ENCODE peak calls at places on chromosomes 5 and 9, in four cellular contexts. Z is tibial nerve, M is sigmoid colon, G is stomach. V is an unnamed sample.

GRCh38 chr5:117590944-117591343 is 1016.3 kb upstream of the SEMA6A start:
- DNase-seq in Z (no peak), M (no peak), G (no peak), V (no peak)

GRCh38 chr5:108409781-108410180 is 27.9 kb upstream of the FBXL17 start:
- DNase-seq in Z (no peak), M (no peak), G (no peak), V (no peak)

GRCh38 chr5:144273232-144274027 is 102.8 kb downstream of the KCTD16 start:
- DNase-seq in Z (no peak), M (no peak), G (no peak), V (no peak)

GRCh38 chr5:160539431-160539830 is 117.8 kb downstream of the PTTG1 start:
- DNase-seq in Z (no peak), M (no peak), G (no peak), V (no peak)

GRCh38 chr9:738209-738915 is 103.1 kb upstream of the DMRT1 start:
- DNase-seq in Z (no peak), M (peak; percentile 93), G (no peak), V (no peak)

GRCh38 chr9:35070823-35071813 is 1.3 kb downstream of the VCP start:
- DNase-seq in Z (no peak), M (no peak), G (peak; percentile 30), V (no peak)

GRCh38 chr9:126028746-126029145 is 281.6 kb downstream of the PBX3 start:
- DNase-seq in Z (no peak), M (no peak), G (no peak), V (no peak)

GRCh38 chr5:175384724-175385552 is 59.0 kb downstream of the DRD1 start:
- DNase-seq in Z (no peak), M (no peak), G (no peak), V (no peak)

GRCh38 chr9:137277329-137278041 is at the start of gene TOR4A:
- DNase-seq in Z (peak; percentile 44), M (peak; percentile 91), G (peak; percentile 92), V (peak; percentile 90)

GRCh38 chr9:107481035-107481434 is 8.5 kb downstream of the KLF4 start:
- DNase-seq in Z (no peak), M (no peak), G (no peak), V (no peak)

GRCh38 chr9:103242025-103242424 is 246.9 kb downstream of the CYLC2 start:
- DNase-seq in Z (no peak), M (no peak), G (no peak), V (no peak)

GRCh38 chr5:57538341-57538955 is 55.8 kb upstream of the ACTBL2 start:
- DNase-seq in Z (no peak), M (no peak), G (no peak), V (no peak)

GRCh38 chr5:93586948-93587918 is 4.2 kb downstream of the NR2F1 start:
- DNase-seq in Z (no peak), M (peak; percentile 66), G (no peak), V (no peak)
- H3K4me3 ChIP-seq in Z (peak overlapping the region; percentile 83), M (no peak overlapping the region), G (peak overlapping the region; percentile 81), V (no peak overlapping the region)

GRCh38 chr5:50962934-50963646 is 296.7 kb downstream of the PARP8 start:
- DNase-seq in Z (peak; percentile 47), M (peak; percentile 83), G (peak; percentile 88), V (peak; percentile 79)
- H3K27me3 ChIP-seq in Z (peaks cover 75% of the 10 kb centered on the region), M (peaks cover 71% of the 10 kb centered on the region), G (peaks cover 45% of the 10 kb centered on the region), V (peaks cover 66% of the 10 kb centered on the region)

GRCh38 chr5:178793696-178794095 is 63.2 kb upstream of the ZNF354A start:
- DNase-seq in Z (peak; percentile 1), M (peak; percentile 19), G (no peak), V (no peak)
- TF ChIP-seq EP300 in Z (no peak), M (no peak), G (no peak), V (no peak)

GRCh38 chr5:148653840-148654781 is at the start of gene HTR4:
- DNase-seq in Z (no peak), M (peak; percentile 58), G (no peak), V (no peak)
- H3K4me3 ChIP-seq in Z (peak within 1 kb of the TSS; percentile 9), M (peak within 1 kb of the TSS; percentile 53), G (peak within 1 kb of the TSS; percentile 37), V (peak within 1 kb of the TSS; percentile 21)

GRCh38 chr5:139952464-139953070 is 90.5 kb downstream of the NRG2 start:
- DNase-seq in Z (no peak), M (no peak), G (no peak), V (no peak)

GRCh38 chr5:139951296-139951924 is 91.7 kb downstream of the NRG2 start:
- DNase-seq in Z (no peak), M (no peak), G (no peak), V (no peak)

GRCh38 chr5:139950436-139950835 is 92.7 kb downstream of the NRG2 start:
- DNase-seq in Z (no peak), M (no peak), G (no peak), V (no peak)

GRCh38 chr5:139951983-139952382 is 91.1 kb downstream of the NRG2 start:
- DNase-seq in Z (no peak), M (no peak), G (no peak), V (no peak)

DNA sequence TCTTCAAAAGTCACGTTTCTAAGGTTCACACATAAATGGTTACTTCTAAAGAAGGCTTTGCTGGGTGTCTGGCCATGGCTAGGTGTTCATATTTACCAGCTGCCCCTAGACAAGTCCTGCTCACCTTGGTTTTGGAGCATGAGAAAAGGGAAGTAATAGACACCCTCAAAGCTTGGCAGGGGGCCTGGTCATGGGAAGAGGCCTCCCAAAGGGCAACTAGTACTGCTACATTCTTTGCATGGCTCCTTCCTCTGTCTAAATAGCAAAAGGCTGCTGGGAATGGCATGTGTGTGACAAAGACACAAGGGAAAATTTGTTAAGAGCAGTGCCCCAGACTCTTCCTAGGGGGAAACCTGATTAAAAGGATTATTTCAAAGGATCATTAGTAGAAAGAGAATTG is 93.4 kb downstream of the NRG2 start:
- DNase-seq in Z (no peak), M (no peak), G (no peak), V (no peak)
- H3K27me3 ChIP-seq in Z (no peaks in the 10 kb centered on the region), M (no peaks in the 10 kb centered on the region), G (peaks cover 4% of the 10 kb centered on the region), V (no peaks in the 10 kb centered on the region)

DNA sequence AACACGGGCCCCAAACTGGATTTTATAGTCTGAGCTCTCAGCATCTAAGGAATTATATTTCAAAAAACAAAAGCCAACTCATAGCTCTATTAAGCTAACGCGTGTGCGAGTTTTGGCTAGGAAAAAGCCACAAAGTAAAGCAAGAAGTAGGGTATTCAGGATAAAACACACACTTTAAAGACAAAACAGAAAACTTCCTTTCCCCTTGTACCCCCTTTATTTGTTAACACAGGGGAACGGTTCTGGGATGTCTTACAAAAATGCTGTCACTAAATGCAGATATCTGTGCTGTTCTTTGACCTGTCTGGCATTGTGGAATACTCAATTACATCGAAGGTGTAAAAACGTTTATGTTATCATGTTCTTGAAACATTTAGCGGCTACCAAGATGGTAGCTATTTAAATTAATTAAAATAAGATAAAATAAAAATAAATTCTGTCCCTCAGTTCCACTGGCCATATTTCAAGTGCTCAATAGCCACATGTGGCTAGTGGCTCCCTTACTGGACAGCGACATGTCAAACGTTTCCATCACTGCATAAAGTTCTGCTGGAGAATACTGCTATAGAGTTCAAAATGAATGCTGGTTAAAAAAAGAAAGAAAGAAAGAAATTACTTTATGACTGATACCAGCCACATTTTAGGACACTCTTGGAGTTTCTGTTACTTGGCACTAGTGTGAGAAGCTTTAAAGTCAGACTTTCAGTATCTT is 7.2 kb upstream of the MEF2C start:
- DNase-seq in Z (no peak), M (no peak), G (no peak), V (no peak)
- TF ChIP-seq EP300 in Z (no peak), M (no peak), G (no peak), V (no peak)

DNA sequence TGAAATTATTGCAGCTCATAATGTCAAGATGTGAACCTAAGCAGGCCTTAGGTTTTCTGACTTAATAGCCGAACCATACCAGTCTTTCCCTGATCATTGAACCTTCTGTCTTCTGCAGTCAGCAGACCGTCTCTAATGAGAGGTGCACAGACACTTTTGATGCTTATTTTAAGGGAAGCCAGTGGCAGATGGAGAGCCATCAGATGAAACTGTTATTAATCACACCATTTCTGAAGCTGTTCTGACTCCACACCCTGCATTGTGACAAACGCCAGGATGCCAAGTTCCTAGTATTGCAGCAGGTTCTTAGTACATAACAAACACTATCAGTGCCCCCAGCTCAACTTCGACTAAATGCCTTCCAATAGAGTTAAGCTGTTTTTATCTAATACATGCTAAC is 43.0 kb downstream of the PIK3R1 start:
- DNase-seq in Z (no peak), M (no peak), G (no peak), V (no peak)
- H3K4me3 ChIP-seq in Z (no peak overlapping the region), M (no peak overlapping the region), G (no peak overlapping the region), V (no peak overlapping the region)

GRCh38 chr9:21746550-21746949 is 55.9 kb upstream of the MTAP start:
- DNase-seq in Z (no peak), M (no peak), G (no peak), V (no peak)

GRCh38 chr9:21744320-21744719 is 58.1 kb upstream of the MTAP start:
- DNase-seq in Z (no peak), M (no peak), G (no peak), V (no peak)

GRCh38 chr9:21744874-21745273 is 57.6 kb upstream of the MTAP start:
- DNase-seq in Z (no peak), M (no peak), G (no peak), V (no peak)

GRCh38 chr9:21741151-21741550 is 61.3 kb upstream of the MTAP start:
- DNase-seq in Z (no peak), M (no peak), G (no peak), V (no peak)
- H3K27me3 ChIP-seq in Z (no peaks in the 10 kb centered on the region), M (no peaks in the 10 kb centered on the region), G (no peaks in the 10 kb centered on the region), V (no peaks in the 10 kb centered on the region)

GRCh38 chr5:149810856-149811255 is 80.7 kb downstream of the PPARGC1B start:
- DNase-seq in Z (no peak), M (no peak), G (no peak), V (no peak)
- TF ChIP-seq EP300 in Z (no peak), M (no peak), G (no peak), V (no peak)

V was measured in suprapubic skin.